ENCODE peak calls at places on chromosomes 7 and 10, in five cellular contexts. G is sigmoid colon, K is transverse colon, S is HepG2, A is K562. V is an unnamed sample.

GRCh38 chr10:62554632-62555199 is 180.5 kb downstream of the ZNF365 start:
- DNase-seq in G (no peak), K (no peak), S (peak), A (peak), V (no peak)

GRCh38 chr10:92052088-92052487 is 128.5 kb downstream of the BTAF1 start:
- DNase-seq in G (no peak), K (no peak), S (no peak), A (no peak), V (peak)

GRCh38 chr7:19705663-19706062 is 3.2 kb downstream of the POLR1F start:
- DNase-seq in G (no peak), K (no peak), S (no peak), A (no peak), V (no peak)

GRCh38 chr10:77909755-77910375 is 16.7 kb downstream of the DLG5 start:
- DNase-seq in G (no peak), K (peak), S (peak), A (peak), V (no peak)

GRCh38 chr7:134140889-134141867 is 14.0 kb downstream of the LRGUK start:
- DNase-seq in G (peak), K (peak), S (peak), A (peak), V (no peak)

GRCh38 chr10:91319336-91319735 is 90.8 kb upstream of the HECTD2 start:
- DNase-seq in G (no peak), K (no peak), S (no peak), A (no peak), V (no peak)

GRCh38 chr7:74068378-74069085 is 15.1 kb upstream of the LIMK1 start:
- DNase-seq in G (no peak), K (no peak), S (no peak), A (peak), V (no peak)

GRCh38 chr10:132138133-132138532 is 48.6 kb upstream of the DPYSL4 start:
- DNase-seq in G (no peak), K (no peak), S (no peak), A (no peak), V (no peak)

GRCh38 chr7:134619627-134620331 is 26.9 kb upstream of the BPGM start:
- DNase-seq in G (no peak), K (no peak), S (no peak), A (no peak), V (no peak)

GRCh38 chr7:55044791-55045190 is 26.0 kb downstream of the EGFR start:
- DNase-seq in G (no peak), K (no peak), S (no peak), A (no peak), V (no peak)

GRCh38 chr10:84095821-84096497 is 43.4 kb upstream of the GHITM start:
- DNase-seq in G (no peak), K (no peak), S (no peak), A (no peak), V (no peak)

GRCh38 chr10:60869916-60870728 is 73.9 kb downstream of the RHOBTB1 start:
- DNase-seq in G (no peak), K (no peak), S (no peak), A (no peak), V (no peak)

GRCh38 chr10:132232553-132232949 is 45.8 kb downstream of the DPYSL4 start:
- DNase-seq in G (no peak), K (no peak), S (no peak), A (no peak), V (peak)

GRCh38 chr7:3230908-3231307 is 70.1 kb upstream of the SDK1 start:
- DNase-seq in G (no peak), K (no peak), S (no peak), A (no peak), V (no peak)

GRCh38 chr10:2885956-2886296 is 181.4 kb upstream of the PFKP start:
- DNase-seq in G (no peak), K (no peak), S (no peak), A (no peak), V (no peak)

GRCh38 chr10:125520968-125521367 is 162.0 kb downstream of the TEX36 start:
- DNase-seq in G (no peak), K (no peak), S (no peak), A (no peak), V (no peak)

GRCh38 chr10:89783406-89783805 is 82.0 kb downstream of the KIF20B start:
- DNase-seq in G (no peak), K (no peak), S (no peak), A (no peak), V (no peak)

GRCh38 chr10:78749898-78750297 is 318.9 kb upstream of the ZMIZ1 start:
- DNase-seq in G (no peak), K (no peak), S (no peak), A (no peak), V (no peak)

GRCh38 chr10:63236113-63236935 is 103.2 kb downstream of the NRBF2 start:
- DNase-seq in G (no peak), K (no peak), S (peak), A (no peak), V (no peak)

GRCh38 chr7:38306136-38306535 is 32.7 kb upstream of the TARP start:
- DNase-seq in G (no peak), K (no peak), S (no peak), A (no peak), V (no peak)

GRCh38 chr7:129136887-129137647 is 7.4 kb upstream of the TSPAN33 start:
- DNase-seq in G (no peak), K (no peak), S (no peak), A (no peak), V (no peak)

GRCh38 chr7:28703054-28703765 is 254.9 kb downstream of the TRIL start:
- DNase-seq in G (no peak), K (no peak), S (no peak), A (no peak), V (no peak)

GRCh38 chr7:32259917-32260596 is 189.8 kb upstream of the PDE1C start:
- DNase-seq in G (no peak), K (no peak), S (no peak), A (no peak), V (no peak)

GRCh38 chr7:76071316-76072242 is 23.7 kb downstream of the MDH2 start:
- DNase-seq in G (peak), K (peak), S (no peak), A (no peak), V (peak)

GRCh38 chr7:2616973-2617709 is 14.6 kb upstream of the TTYH3 start:
- DNase-seq in G (no peak), K (no peak), S (no peak), A (no peak), V (no peak)

GRCh38 chr7:6691609-6692106 is 15.1 kb downstream of the ZNF12 start:
- DNase-seq in G (no peak), K (no peak), S (no peak), A (no peak), V (no peak)

GRCh38 chr7:100093925-100094486 is 5.2 kb downstream of the COPS6 start:
- DNase-seq in G (no peak), K (no peak), S (no peak), A (no peak), V (no peak)

GRCh38 chr7:87219545-87220025 is at the start of gene TMEM243:
- DNase-seq in G (peak), K (peak), S (peak), A (peak), V (peak)

GRCh38 chr7:53947670-53948226 is 594.4 kb upstream of the VSTM2A start:
- DNase-seq in G (no peak), K (no peak), S (no peak), A (no peak), V (no peak)

GRCh38 chr7:117218700-117219099 is 104.2 kb downstream of the WNT2 start:
- DNase-seq in G (no peak), K (no peak), S (no peak), A (no peak), V (no peak)

GRCh38 chr7:96962221-96962620 is 43.1 kb upstream of the DLX6 start:
- DNase-seq in G (no peak), K (no peak), S (no peak), A (no peak), V (no peak)

GRCh38 chr7:158238616-158239289 is 348.9 kb downstream of the PTPRN2 start:
- DNase-seq in G (no peak), K (no peak), S (no peak), A (no peak), V (no peak)

GRCh38 chr10:88156341-88156740 is 292.9 kb downstream of the PTEN start:
- DNase-seq in G (no peak), K (no peak), S (no peak), A (no peak), V (no peak)

GRCh38 chr10:119270893-119271361 is 63.6 kb downstream of the GRK5 start:
- DNase-seq in G (no peak), K (peak), S (peak), A (peak), V (peak)
- TF ChIP-seq POLR2A in G (no peak), K (no peak), S (peak), A (no peak), V (peak)

GRCh38 chr10:66045859-66046258 is 880.0 kb upstream of the LRRTM3 start:
- DNase-seq in G (no peak), K (no peak), S (no peak), A (no peak), V (no peak)

DNA sequence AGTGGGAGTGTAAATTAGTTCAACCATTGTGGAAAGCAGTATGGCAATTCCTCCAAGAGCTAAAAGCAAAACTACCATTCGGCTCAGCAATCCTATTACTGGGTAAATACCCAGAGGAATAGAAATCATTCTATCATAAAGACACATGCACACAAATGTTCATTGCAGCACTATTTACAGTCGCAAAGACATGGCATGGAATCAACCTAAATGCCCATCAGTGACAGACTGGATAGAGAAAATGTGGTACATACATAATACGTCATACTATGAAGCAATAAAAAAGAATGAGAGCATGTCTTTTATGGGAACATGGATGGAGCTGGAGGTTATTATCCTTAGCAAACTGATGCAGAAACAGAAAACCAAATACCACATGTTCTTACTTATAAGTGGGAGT is 876.5 kb upstream of the LRRTM3 start:
- DNase-seq in G (no peak), K (no peak), S (no peak), A (no peak), V (no peak)
- TF ChIP-seq EP300 in G (no peak), K (no peak), S (no peak), A (no peak), V (no peak)

GRCh38 chr7:315516-316265 is 25.7 kb downstream of the FOXL3 start:
- DNase-seq in G (no peak), K (no peak), S (no peak), A (no peak), V (no peak)
- TF ChIP-seq POLR2AphosphoS5 in G (no peak), K (no peak), S (no peak), A (no peak), V (no peak)

GRCh38 chr10:12348870-12349627 is at the start of gene CAMK1D:
- DNase-seq in G (peak), K (peak), S (no peak), A (peak), V (peak)
- TF ChIP-seq POLR2A in G (peak), K (peak), S (no peak), A (no peak), V (no peak)

DNA sequence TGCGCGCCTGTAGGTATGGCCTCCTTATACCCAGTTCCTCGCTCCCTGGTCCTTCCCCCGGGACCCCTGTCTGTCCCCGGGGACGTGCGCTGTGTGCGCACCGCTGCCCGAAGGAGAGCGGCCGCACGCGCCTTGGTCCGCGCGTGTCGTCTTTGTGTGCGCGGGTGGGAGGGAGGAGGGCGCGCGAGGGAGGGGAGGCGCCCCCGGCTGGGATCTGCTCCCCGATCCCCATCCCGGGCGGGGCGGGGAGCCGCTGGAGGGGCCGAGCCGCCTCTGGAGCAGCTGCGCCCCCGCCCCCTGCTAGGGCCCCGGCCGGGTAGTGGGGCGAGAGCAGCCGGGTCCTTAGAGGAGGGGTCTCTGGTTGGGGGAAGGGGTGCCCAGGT is 405 bp downstream of the SH2B2 start:
- DNase-seq in G (no peak), K (no peak), S (no peak), A (peak), V (no peak)
- TF ChIP-seq EP300 in G (no peak), K (no peak), S (no peak), A (no peak), V (no peak)

V was measured in upper lobe of left lung.